ENCODE peak calls at places on chromosomes 5 and 9, in five cellular contexts. One of them, this sample, is unnamed.

GRCh38 chr5:81785311-81785710 is 34.4 kb upstream of the SSBP2 start:
- DNase-seq in Peyer's patch: no peak
- DNase-seq in stomach: no peak
- DNase-seq in GM23338: no peak
- DNase-seq in AG04450: no peak
- DNase-seq in this sample: no peak

GRCh38 chr9:135506327-135507103 is 6.0 kb downstream of the MRPS2 start:
- DNase-seq in Peyer's patch: peak; percentile 39
- DNase-seq in stomach: no peak
- DNase-seq in GM23338: peak; percentile 39
- DNase-seq in AG04450: no peak
- DNase-seq in this sample: no peak

GRCh38 chr5:141848771-141849370 is 29.3 kb downstream of the PCDH1 start:
- DNase-seq in Peyer's patch: peak; percentile 73
- DNase-seq in stomach: peak; percentile 80
- DNase-seq in GM23338: peak; percentile 95
- DNase-seq in AG04450: no peak
- DNase-seq in this sample: no peak

GRCh38 chr5:181222630-181223040 is 446 bp upstream of the TRIM41 start:
- DNase-seq in Peyer's patch: no peak
- DNase-seq in stomach: no peak
- DNase-seq in GM23338: no peak
- DNase-seq in AG04450: no peak
- DNase-seq in this sample: no peak

GRCh38 chr5:136032564-136032963 is 3.8 kb downstream of the TGFBI start:
- DNase-seq in Peyer's patch: no peak
- DNase-seq in stomach: no peak
- DNase-seq in GM23338: no peak
- DNase-seq in AG04450: peak; percentile 41
- DNase-seq in this sample: no peak

GRCh38 chr9:6328103-6328502 is at the start of gene TPD52L3:
- DNase-seq in Peyer's patch: no peak
- DNase-seq in stomach: no peak
- DNase-seq in GM23338: no peak
- DNase-seq in AG04450: no peak
- DNase-seq in this sample: no peak

GRCh38 chr5:144638802-144639201 is 468.1 kb downstream of the KCTD16 start:
- DNase-seq in Peyer's patch: no peak
- DNase-seq in stomach: no peak
- DNase-seq in GM23338: no peak
- DNase-seq in AG04450: no peak
- DNase-seq in this sample: no peak

GRCh38 chr9:137303031-137303892 is 1.2 kb upstream of the NRARP start:
- DNase-seq in Peyer's patch: peak; percentile 71
- DNase-seq in stomach: no peak
- DNase-seq in GM23338: peak; percentile 70
- DNase-seq in AG04450: no peak
- DNase-seq in this sample: no peak

GRCh38 chr9:13575558-13575957 is 296.1 kb upstream of the MPDZ start:
- DNase-seq in Peyer's patch: no peak
- DNase-seq in stomach: no peak
- DNase-seq in GM23338: no peak
- DNase-seq in AG04450: no peak
- DNase-seq in this sample: no peak

GRCh38 chr9:33331411-33331891 is 41.1 kb downstream of the NFX1 start:
- DNase-seq in Peyer's patch: no peak
- DNase-seq in stomach: no peak
- DNase-seq in GM23338: no peak
- DNase-seq in AG04450: no peak
- DNase-seq in this sample: no peak

GRCh38 chr5:95729115-95730010 is 1.8 kb upstream of the RHOBTB3 start:
- DNase-seq in Peyer's patch: no peak
- DNase-seq in stomach: no peak
- DNase-seq in GM23338: no peak
- DNase-seq in AG04450: no peak
- DNase-seq in this sample: no peak

GRCh38 chr5:14438195-14438606 is 143.4 kb upstream of the OTULINL start:
- DNase-seq in Peyer's patch: no peak
- DNase-seq in stomach: no peak
- DNase-seq in GM23338: no peak
- DNase-seq in AG04450: no peak
- DNase-seq in this sample: peak; percentile 14

GRCh38 chr9:35708146-35708545 is 18.4 kb upstream of the TPM2 start:
- DNase-seq in Peyer's patch: peak; percentile 5
- DNase-seq in stomach: no peak
- DNase-seq in GM23338: no peak
- DNase-seq in AG04450: no peak
- DNase-seq in this sample: no peak

GRCh38 chr5:178590924-178591423 is 781 bp upstream of the COL23A1 start:
- DNase-seq in Peyer's patch: no peak
- DNase-seq in stomach: no peak
- DNase-seq in GM23338: no peak
- DNase-seq in AG04450: no peak
- DNase-seq in this sample: no peak

GRCh38 chr9:16214677-16215076 is 655.8 kb downstream of the BNC2 start:
- DNase-seq in Peyer's patch: no peak
- DNase-seq in stomach: no peak
- DNase-seq in GM23338: no peak
- DNase-seq in AG04450: no peak
- DNase-seq in this sample: no peak

GRCh38 chr9:137423810-137424291 is 658 bp downstream of the NOXA1 start:
- DNase-seq in Peyer's patch: peak; percentile 77
- DNase-seq in stomach: peak; percentile 71
- DNase-seq in GM23338: peak; percentile 34
- DNase-seq in AG04450: no peak
- DNase-seq in this sample: no peak

DNA sequence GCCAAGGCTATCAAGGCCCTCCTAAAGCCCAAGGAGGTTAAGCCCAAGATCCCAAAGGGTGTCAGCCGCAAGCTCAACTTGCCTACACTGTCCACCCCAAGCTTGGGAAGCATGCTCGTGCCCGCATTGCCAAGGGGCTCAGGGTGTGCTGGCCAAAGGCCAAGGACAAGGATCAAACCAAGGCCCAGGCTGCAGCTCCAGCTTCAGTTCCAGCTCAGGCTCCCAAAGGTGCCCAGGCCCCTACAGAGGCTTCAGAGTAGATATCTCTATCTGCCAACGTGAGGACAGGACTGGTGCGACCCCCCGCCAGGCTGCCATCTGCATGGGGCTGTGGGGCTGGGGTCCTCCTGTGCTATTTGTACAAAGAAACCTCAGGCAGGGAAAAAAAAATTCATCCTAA is 3.3 kb downstream of the HOMER1 start:
- DNase-seq in Peyer's patch: no peak
- DNase-seq in stomach: no peak
- DNase-seq in GM23338: no peak
- DNase-seq in AG04450: no peak
- DNase-seq in this sample: no peak
- TF ChIP-seq CTCF in Peyer's patch: no peak
- TF ChIP-seq CTCF in stomach: no peak
- TF ChIP-seq CTCF in GM23338: no peak
- TF ChIP-seq CTCF in AG04450: no peak
- TF ChIP-seq CTCF in this sample: no peak

DNA sequence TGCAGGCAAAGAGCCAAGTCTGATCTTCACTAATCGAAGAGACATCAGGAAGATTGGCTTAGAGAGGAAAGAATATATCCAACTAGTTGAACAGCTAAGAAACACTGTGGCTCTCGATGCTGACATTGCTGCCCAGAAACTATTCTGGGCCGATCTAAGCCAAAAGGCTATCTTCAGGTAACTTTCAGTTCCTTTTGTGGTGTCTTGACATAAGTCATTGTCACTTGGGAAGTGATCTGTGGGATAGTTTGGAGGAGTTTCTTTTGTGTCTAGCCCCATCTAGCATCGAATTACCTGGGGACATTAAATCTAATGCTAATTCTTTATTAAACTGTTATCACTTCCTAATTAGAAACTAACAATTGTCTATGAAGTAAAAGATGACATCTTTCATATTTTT is 24.0 kb downstream of the VLDLR start:
- DNase-seq in Peyer's patch: no peak
- DNase-seq in stomach: no peak
- DNase-seq in GM23338: no peak
- DNase-seq in AG04450: no peak
- DNase-seq in this sample: no peak
- TF ChIP-seq CTCF in Peyer's patch: no peak
- TF ChIP-seq CTCF in stomach: no peak
- TF ChIP-seq CTCF in GM23338: no peak
- TF ChIP-seq CTCF in AG04450: no peak
- TF ChIP-seq CTCF in this sample: no peak

GRCh38 chr5:99102073-99102697 is 173.4 kb upstream of the CHD1 start:
- DNase-seq in Peyer's patch: no peak
- DNase-seq in stomach: no peak
- DNase-seq in GM23338: no peak
- DNase-seq in AG04450: no peak
- DNase-seq in this sample: no peak

GRCh38 chr5:99105216-99105615 is 176.4 kb upstream of the CHD1 start:
- DNase-seq in Peyer's patch: no peak
- DNase-seq in stomach: no peak
- DNase-seq in GM23338: no peak
- DNase-seq in AG04450: no peak
- DNase-seq in this sample: no peak

GRCh38 chr5:99099691-99100090 is 170.9 kb upstream of the CHD1 start:
- DNase-seq in Peyer's patch: no peak
- DNase-seq in stomach: no peak
- DNase-seq in GM23338: no peak
- DNase-seq in AG04450: no peak
- DNase-seq in this sample: no peak

DNA sequence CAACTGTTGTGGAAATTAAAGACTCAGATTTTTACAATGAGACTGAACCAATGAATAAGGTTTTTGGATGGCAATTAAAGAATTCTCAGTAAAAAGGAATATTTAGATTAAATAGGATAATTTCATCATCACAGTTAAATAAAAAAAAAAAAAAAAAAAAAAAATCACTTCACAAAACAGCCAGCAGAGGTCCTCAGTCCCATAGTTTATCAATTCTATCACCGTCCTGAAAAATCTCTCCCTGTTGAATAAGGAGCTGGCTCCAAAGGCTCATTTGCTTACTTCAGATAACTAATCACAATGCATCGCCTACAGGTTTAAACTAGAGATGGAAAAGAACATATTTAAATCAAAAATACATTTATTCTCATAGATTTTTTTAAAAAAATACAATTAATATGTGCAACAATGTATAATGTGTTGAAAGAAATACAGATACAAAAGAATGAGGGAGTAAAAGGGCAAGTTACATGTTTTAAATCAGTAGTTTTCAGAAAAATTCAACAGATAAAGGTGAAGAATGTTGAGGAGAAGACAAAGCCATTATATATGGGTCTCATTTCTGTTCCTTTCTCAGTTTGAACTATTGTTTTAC is 175.8 kb upstream of the CHD1 start:
- DNase-seq in Peyer's patch: no peak
- DNase-seq in stomach: no peak
- DNase-seq in GM23338: peak; percentile 76
- DNase-seq in AG04450: peak; percentile 2
- DNase-seq in this sample: no peak
- TF ChIP-seq CTCF in Peyer's patch: peak; percentile 23
- TF ChIP-seq CTCF in stomach: peak; percentile 55
- TF ChIP-seq CTCF in GM23338: peak; percentile 62
- TF ChIP-seq CTCF in AG04450: peak; percentile 60
- TF ChIP-seq CTCF in this sample: no peak

GRCh38 chr9:114621975-114622609 is 11.0 kb downstream of the TMEM268 start:
- DNase-seq in Peyer's patch: no peak
- DNase-seq in stomach: no peak
- DNase-seq in GM23338: no peak
- DNase-seq in AG04450: peak; percentile 30
- DNase-seq in this sample: no peak

GRCh38 chr9:114621561-114621960 is 10.5 kb downstream of the TMEM268 start:
- DNase-seq in Peyer's patch: no peak
- DNase-seq in stomach: no peak
- DNase-seq in GM23338: no peak
- DNase-seq in AG04450: no peak
- DNase-seq in this sample: no peak

GRCh38 chr9:114614373-114614772 is 3.3 kb downstream of the TMEM268 start:
- DNase-seq in Peyer's patch: no peak
- DNase-seq in stomach: no peak
- DNase-seq in GM23338: peak; percentile 14
- DNase-seq in AG04450: no peak
- DNase-seq in this sample: no peak

GRCh38 chr9:114616684-114617520 is 5.8 kb downstream of the TMEM268 start:
- DNase-seq in Peyer's patch: peak; percentile 56
- DNase-seq in stomach: peak; percentile 72
- DNase-seq in GM23338: no peak
- DNase-seq in AG04450: no peak
- DNase-seq in this sample: peak; percentile 57

GRCh38 chr9:114619205-114619758 is 8.2 kb downstream of the TMEM268 start:
- DNase-seq in Peyer's patch: no peak
- DNase-seq in stomach: peak; percentile 66
- DNase-seq in GM23338: no peak
- DNase-seq in AG04450: no peak
- DNase-seq in this sample: no peak
- TF ChIP-seq CTCF in Peyer's patch: no peak
- TF ChIP-seq CTCF in stomach: no peak
- TF ChIP-seq CTCF in GM23338: no peak
- TF ChIP-seq CTCF in AG04450: no peak
- TF ChIP-seq CTCF in this sample: no peak

GRCh38 chr9:68574150-68574549 is 33.5 kb upstream of the TMEM252 start:
- DNase-seq in Peyer's patch: no peak
- DNase-seq in stomach: no peak
- DNase-seq in GM23338: no peak
- DNase-seq in AG04450: no peak
- DNase-seq in this sample: no peak
- TF ChIP-seq CTCF in Peyer's patch: no peak
- TF ChIP-seq CTCF in stomach: no peak
- TF ChIP-seq CTCF in GM23338: no peak
- TF ChIP-seq CTCF in AG04450: peak; percentile 23
- TF ChIP-seq CTCF in this sample: no peak

GRCh38 chr5:74801197-74801596 is 34.1 kb downstream of the NSA2 start:
- DNase-seq in Peyer's patch: no peak
- DNase-seq in stomach: no peak
- DNase-seq in GM23338: no peak
- DNase-seq in AG04450: no peak
- DNase-seq in this sample: no peak

GRCh38 chr5:74798977-74799911 is 32.2 kb downstream of the NSA2 start:
- DNase-seq in Peyer's patch: no peak
- DNase-seq in stomach: no peak
- DNase-seq in GM23338: no peak
- DNase-seq in AG04450: no peak
- DNase-seq in this sample: no peak

GRCh38 chr5:74801941-74802340 is 34.9 kb downstream of the NSA2 start:
- DNase-seq in Peyer's patch: no peak
- DNase-seq in stomach: no peak
- DNase-seq in GM23338: no peak
- DNase-seq in AG04450: no peak
- DNase-seq in this sample: no peak
- TF ChIP-seq CTCF in Peyer's patch: no peak
- TF ChIP-seq CTCF in stomach: no peak
- TF ChIP-seq CTCF in GM23338: no peak
- TF ChIP-seq CTCF in AG04450: no peak
- TF ChIP-seq CTCF in this sample: no peak

GRCh38 chr5:173057062-173057924 is 1.1 kb downstream of the CREBRF start:
- DNase-seq in Peyer's patch: peak; percentile 100
- DNase-seq in stomach: peak; percentile 99
- DNase-seq in GM23338: peak; percentile 100
- DNase-seq in AG04450: peak; percentile 97
- DNase-seq in this sample: peak; percentile 100
- TF ChIP-seq CTCF in Peyer's patch: no peak
- TF ChIP-seq CTCF in stomach: no peak
- TF ChIP-seq CTCF in GM23338: peak; percentile 4
- TF ChIP-seq CTCF in AG04450: peak; percentile 35
- TF ChIP-seq CTCF in this sample: no peak